ENCODE peak calls at places on chromosome 1, in eight cellular contexts. U is CD8-positive, alpha-beta memory T cell; X is GM23338; C is uterus; E is heart right ventricle; M is aorta; G is neuronal stem cell; P is psoas muscle. Y is an unnamed sample.
A peak's percentile ranks its signal among the peaks of the same experiment; 100 is the strongest.

GRCh38 chr1:6001992-6002576 is 9.9 kb upstream of the NPHP4 start:
- DNase-seq in M (peak; percentile 55), E (no peak), U (no peak), P (peak; percentile 50), X (no peak), C (no peak), G (no peak), Y (peak; percentile 38)

GRCh38 chr1:180917306-180918065 is 4.8 kb downstream of the KIAA1614 start:
- DNase-seq in P (no peak), U (no peak), X (peak; percentile 59), C (no peak), M (no peak), G (no peak), E (no peak), Y (no peak)

GRCh38 chr1:12433323-12434053 is 184.5 kb downstream of the DHRS3 start:
- DNase-seq in G (peak; percentile 56), X (peak; percentile 56), U (no peak), P (peak; percentile 49), E (peak; percentile 67), C (peak; percentile 59), M (peak; percentile 84), Y (peak; percentile 83)

GRCh38 chr1:27590917-27591508 is 12.9 kb downstream of the AHDC1 start:
- DNase-seq in P (no peak), E (no peak), U (no peak), C (no peak), X (no peak), M (no peak), G (no peak), Y (no peak)

GRCh38 chr1:62991152-62991551 is 207.2 kb downstream of the ATG4C start:
- DNase-seq in P (no peak), M (no peak), C (no peak), X (peak; percentile 22), G (no peak), E (no peak), U (no peak), Y (no peak)

GRCh38 chr1:52520149-52520548 is 32.7 kb downstream of the TUT4 start:
- DNase-seq in M (no peak), E (no peak), X (no peak), U (no peak), C (no peak), P (no peak), G (no peak), Y (no peak)

GRCh38 chr1:66395202-66396061 is 138.5 kb upstream of the SGIP1 start:
- DNase-seq in C (no peak), E (no peak), U (no peak), G (no peak), X (no peak), M (no peak), P (no peak), Y (no peak)

GRCh38 chr1:225467193-225468020 is 39.6 kb upstream of the LBR start:
- DNase-seq in U (peak; percentile 76), X (no peak), G (no peak), P (peak; percentile 56), M (peak; percentile 78), E (peak; percentile 78), C (peak; percentile 66), Y (no peak)

GRCh38 chr1:213552045-213552444 is 435.7 kb upstream of the PROX1 start:
- DNase-seq in M (no peak), X (no peak), E (no peak), U (no peak), G (no peak), P (no peak), C (no peak), Y (no peak)

GRCh38 chr1:232553050-232553754 is 76.7 kb downstream of the SIPA1L2 start:
- DNase-seq in G (no peak), X (no peak), P (peak; percentile 46), E (peak; percentile 89), U (no peak), C (peak; percentile 33), M (no peak), Y (peak; percentile 68)

GRCh38 chr1:154353966-154354365 is 28.6 kb downstream of the ATP8B2 start:
- DNase-seq in X (no peak), U (no peak), P (no peak), E (no peak), G (no peak), C (no peak), M (no peak), Y (no peak)

GRCh38 chr1:202107321-202107761 is 15.4 kb upstream of the GPR37L1 start:
- DNase-seq in C (no peak), X (no peak), G (no peak), E (peak; percentile 79), U (no peak), M (no peak), P (no peak), Y (no peak)

GRCh38 chr1:202107801-202108731 is 14.7 kb upstream of the GPR37L1 start:
- DNase-seq in C (no peak), G (no peak), M (no peak), E (peak; percentile 66), U (no peak), X (peak; percentile 48), P (no peak), Y (no peak)

GRCh38 chr1:202113690-202114300 is 8.9 kb upstream of the GPR37L1 start:
- DNase-seq in U (no peak), E (no peak), P (no peak), C (no peak), G (no peak), M (no peak), X (no peak), Y (no peak)

GRCh38 chr1:202112864-202113689 is 9.6 kb upstream of the GPR37L1 start:
- DNase-seq in M (no peak), X (no peak), P (no peak), U (no peak), E (peak; percentile 61), G (no peak), C (no peak), Y (no peak)

GRCh38 chr1:202110977-202111376 is 11.7 kb upstream of the GPR37L1 start:
- DNase-seq in X (no peak), P (no peak), E (no peak), G (no peak), U (no peak), C (no peak), M (no peak), Y (no peak)
- H3K4me1 ChIP-seq in X (peaks cover 16% of the 10 kb centered on the region), P (peaks cover 6% of the 10 kb centered on the region), E (peaks cover 49% of the 10 kb centered on the region), G (peaks cover 16% of the 10 kb centered on the region), U (no peaks in the 10 kb centered on the region), C (no peaks in the 10 kb centered on the region), M (no peaks in the 10 kb centered on the region), Y (peaks cover 2% of the 10 kb centered on the region)

GRCh38 chr1:87684194-87684593 is 355.5 kb downstream of the LMO4 start:
- DNase-seq in C (peak; percentile 12), X (peak; percentile 31), P (no peak), G (no peak), M (no peak), E (peak; percentile 9), U (no peak), Y (peak; percentile 38)
- H3K4me3 ChIP-seq in C (peak overlapping the region; percentile 39), X (peak overlapping the region; percentile 42), P (peak overlapping the region; percentile 71), G (no peak overlapping the region), M (peak overlapping the region; percentile 85), E (peak overlapping the region; percentile 56), U (peak overlapping the region; percentile 24), Y (peak overlapping the region; percentile 33)

GRCh38 chr1:33163621-33164071 is 18.2 kb downstream of the TRIM62 start:
- DNase-seq in U (no peak), P (no peak), M (no peak), E (no peak), C (no peak), X (peak; percentile 62), G (no peak), Y (no peak)
- H3K27ac ChIP-seq in U (no peak overlapping the region), P (no peak overlapping the region), M (no peak overlapping the region), E (peak overlapping the region; percentile 25), C (no peak overlapping the region), X (peak overlapping the region; percentile 70), G (peak overlapping the region; percentile 27), Y (no peak overlapping the region)

DNA sequence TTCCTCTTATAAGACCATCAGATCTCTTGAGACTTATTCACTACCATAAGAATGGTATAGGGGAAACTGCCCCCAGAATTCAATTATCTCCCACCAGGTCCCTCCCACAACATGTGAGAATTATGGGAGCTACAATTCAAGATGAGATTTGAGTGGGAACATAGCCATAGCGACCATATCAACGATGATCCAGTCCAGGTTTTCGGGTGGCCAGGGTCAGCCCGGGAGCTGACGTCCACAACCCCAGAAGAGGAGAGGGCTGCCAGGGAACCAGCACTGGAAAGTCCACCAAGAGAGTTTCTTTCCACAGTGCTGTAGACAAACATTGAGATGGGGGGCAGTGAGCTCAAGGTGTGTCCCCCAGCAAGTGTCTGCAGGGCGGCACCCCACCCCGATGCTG is 88.4 kb downstream of the VWA5B1 start:
- DNase-seq in P (no peak), U (no peak), C (no peak), M (no peak), X (no peak), G (no peak), E (no peak), Y (no peak)
- H3K4me1 ChIP-seq in P (no peaks in the 10 kb centered on the region), U (no peaks in the 10 kb centered on the region), C (no peaks in the 10 kb centered on the region), M (no peaks in the 10 kb centered on the region), X (no peaks in the 10 kb centered on the region), G (no peaks in the 10 kb centered on the region), E (no peaks in the 10 kb centered on the region), Y (no peaks in the 10 kb centered on the region)

DNA sequence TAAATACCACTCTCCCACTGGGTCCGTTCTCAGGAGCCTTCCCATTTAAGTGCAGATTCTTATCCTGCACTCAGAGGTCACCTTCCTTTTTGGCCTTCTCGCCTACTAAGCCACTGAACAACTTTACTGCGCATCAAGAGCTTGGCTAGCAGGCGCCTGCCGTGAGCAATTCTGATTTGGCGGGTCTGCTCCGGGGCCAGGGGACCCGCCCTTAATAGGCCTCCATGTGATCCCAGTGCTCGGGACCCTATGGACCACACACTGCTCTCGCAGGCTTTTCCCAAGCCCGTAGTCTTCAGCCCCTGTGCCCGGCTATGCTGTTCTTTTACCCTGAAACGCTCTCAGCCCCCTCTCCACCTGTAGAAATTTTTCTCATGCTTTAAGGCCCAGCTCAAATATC is 45.1 kb downstream of the BCL9 start:
- DNase-seq in X (peak; percentile 67), C (no peak), U (no peak), P (no peak), M (no peak), G (peak; percentile 21), E (no peak), Y (no peak)
- H3K4me3 ChIP-seq in X (peak overlapping the region; percentile 50), C (no peak overlapping the region), U (no peak overlapping the region), P (no peak overlapping the region), M (no peak overlapping the region), G (no peak overlapping the region), E (no peak overlapping the region), Y (no peak overlapping the region)

DNA sequence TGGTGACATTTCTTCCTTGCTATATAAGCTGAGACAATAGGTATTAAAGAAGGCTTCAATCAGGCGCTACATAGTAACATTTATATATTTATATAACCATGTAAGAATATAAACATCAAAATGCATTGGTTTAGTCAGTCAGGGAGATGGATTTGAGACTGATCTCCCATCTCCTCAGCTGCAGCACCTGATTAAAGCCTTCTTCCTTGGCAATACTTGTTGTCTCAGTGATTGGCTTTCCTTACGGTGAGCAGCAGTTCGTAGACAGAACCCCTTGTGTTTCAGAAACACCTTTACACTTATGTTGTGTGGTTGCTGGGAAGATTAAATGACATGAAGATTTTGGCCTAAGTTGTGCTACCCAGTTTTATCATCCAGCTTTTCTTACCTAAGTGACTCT is 323.3 kb upstream of the DUSP10 start:
- DNase-seq in P (no peak), G (no peak), E (no peak), U (no peak), C (no peak), X (no peak), M (no peak), Y (no peak)
- H3K27ac ChIP-seq in P (no peak overlapping the region), G (no peak overlapping the region), E (no peak overlapping the region), U (no peak overlapping the region), C (no peak overlapping the region), X (no peak overlapping the region), M (no peak overlapping the region), Y (no peak overlapping the region)